ENCODE peak calls at places on chromosomes 5 and 9, in eight cellular contexts. One of them, this sample, is unnamed.

GRCh38 chr5:52898961-52899680 is 90.0 kb upstream of the ITGA2 start:
- DNase-seq in MM.1S: no peak
- DNase-seq in heart right ventricle: no peak
- DNase-seq in naive thymus-derived CD4-positive, alpha-beta T cell: no peak
- DNase-seq in GM23248: no peak
- DNase-seq in breast epithelium: no peak
- DNase-seq in hepatocyte: no peak
- DNase-seq in GM23338: no peak
- DNase-seq in this sample: no peak

GRCh38 chr9:75087279-75087823 is 604 bp downstream of the NMRK1 start:
- DNase-seq in naive thymus-derived CD4-positive, alpha-beta T cell: peak
- DNase-seq in heart right ventricle: no peak
- DNase-seq in GM23338: peak
- DNase-seq in breast epithelium: no peak
- DNase-seq in GM23248: peak
- DNase-seq in MM.1S: peak
- DNase-seq in hepatocyte: peak
- DNase-seq in this sample: peak

GRCh38 chr5:81750308-81751008 is 439 bp downstream of the SSBP2 start:
- DNase-seq in GM23338: peak
- DNase-seq in hepatocyte: peak
- DNase-seq in naive thymus-derived CD4-positive, alpha-beta T cell: peak
- DNase-seq in GM23248: peak
- DNase-seq in MM.1S: peak
- DNase-seq in breast epithelium: peak
- DNase-seq in heart right ventricle: no peak
- DNase-seq in this sample: peak

GRCh38 chr9:134371731-134372130 is 45.5 kb downstream of the RXRA start:
- DNase-seq in GM23248: no peak
- DNase-seq in hepatocyte: no peak
- DNase-seq in breast epithelium: no peak
- DNase-seq in heart right ventricle: peak
- DNase-seq in MM.1S: no peak
- DNase-seq in naive thymus-derived CD4-positive, alpha-beta T cell: no peak
- DNase-seq in GM23338: no peak
- DNase-seq in this sample: peak

GRCh38 chr9:85543196-85543595 is 198.6 kb downstream of the AGTPBP1 start:
- DNase-seq in naive thymus-derived CD4-positive, alpha-beta T cell: no peak
- DNase-seq in breast epithelium: no peak
- DNase-seq in heart right ventricle: no peak
- DNase-seq in MM.1S: no peak
- DNase-seq in GM23338: peak
- DNase-seq in GM23248: no peak
- DNase-seq in hepatocyte: no peak
- DNase-seq in this sample: no peak

GRCh38 chr9:77707696-77708095 is 59.6 kb upstream of the GNA14 start:
- DNase-seq in GM23248: peak
- DNase-seq in breast epithelium: no peak
- DNase-seq in heart right ventricle: no peak
- DNase-seq in GM23338: no peak
- DNase-seq in naive thymus-derived CD4-positive, alpha-beta T cell: no peak
- DNase-seq in MM.1S: no peak
- DNase-seq in hepatocyte: peak
- DNase-seq in this sample: peak

GRCh38 chr9:93254806-93255519 is 71.0 kb downstream of the WNK2 start:
- DNase-seq in hepatocyte: no peak
- DNase-seq in MM.1S: no peak
- DNase-seq in heart right ventricle: no peak
- DNase-seq in naive thymus-derived CD4-positive, alpha-beta T cell: no peak
- DNase-seq in GM23248: no peak
- DNase-seq in breast epithelium: peak
- DNase-seq in GM23338: no peak
- DNase-seq in this sample: peak

GRCh38 chr9:21616082-21616778 is 134.1 kb upstream of the IFNE start:
- DNase-seq in GM23248: peak
- DNase-seq in heart right ventricle: no peak
- DNase-seq in MM.1S: no peak
- DNase-seq in GM23338: no peak
- DNase-seq in breast epithelium: no peak
- DNase-seq in hepatocyte: peak
- DNase-seq in naive thymus-derived CD4-positive, alpha-beta T cell: no peak
- DNase-seq in this sample: no peak

GRCh38 chr9:10704720-10705119 is 91.9 kb upstream of the PTPRD start:
- DNase-seq in GM23248: no peak
- DNase-seq in breast epithelium: no peak
- DNase-seq in naive thymus-derived CD4-positive, alpha-beta T cell: no peak
- DNase-seq in GM23338: peak
- DNase-seq in hepatocyte: peak
- DNase-seq in heart right ventricle: no peak
- DNase-seq in MM.1S: no peak
- DNase-seq in this sample: no peak

GRCh38 chr9:3528466-3528865 is 2.7 kb upstream of the RFX3 start:
- DNase-seq in breast epithelium: no peak
- DNase-seq in naive thymus-derived CD4-positive, alpha-beta T cell: peak
- DNase-seq in MM.1S: no peak
- DNase-seq in GM23248: no peak
- DNase-seq in GM23338: no peak
- DNase-seq in heart right ventricle: no peak
- DNase-seq in hepatocyte: no peak
- DNase-seq in this sample: no peak

GRCh38 chr9:71937898-71938297 is 26.5 kb downstream of the C9orf85 start:
- DNase-seq in GM23248: no peak
- DNase-seq in heart right ventricle: no peak
- DNase-seq in breast epithelium: no peak
- DNase-seq in GM23338: no peak
- DNase-seq in hepatocyte: no peak
- DNase-seq in MM.1S: no peak
- DNase-seq in naive thymus-derived CD4-positive, alpha-beta T cell: no peak
- DNase-seq in this sample: no peak

GRCh38 chr5:56757077-56757476 is 58.3 kb upstream of the MAP3K1 start:
- DNase-seq in breast epithelium: peak
- DNase-seq in MM.1S: no peak
- DNase-seq in hepatocyte: no peak
- DNase-seq in GM23338: no peak
- DNase-seq in GM23248: peak
- DNase-seq in heart right ventricle: no peak
- DNase-seq in naive thymus-derived CD4-positive, alpha-beta T cell: no peak
- DNase-seq in this sample: peak

GRCh38 chr9:6090811-6091210 is 75.4 kb upstream of the RANBP6 start:
- DNase-seq in heart right ventricle: no peak
- DNase-seq in hepatocyte: no peak
- DNase-seq in GM23338: no peak
- DNase-seq in naive thymus-derived CD4-positive, alpha-beta T cell: no peak
- DNase-seq in GM23248: no peak
- DNase-seq in MM.1S: no peak
- DNase-seq in breast epithelium: no peak
- DNase-seq in this sample: no peak

GRCh38 chr9:99176527-99177013 is 45.2 kb downstream of the ALG2 start:
- DNase-seq in naive thymus-derived CD4-positive, alpha-beta T cell: no peak
- DNase-seq in GM23338: no peak
- DNase-seq in MM.1S: no peak
- DNase-seq in heart right ventricle: no peak
- DNase-seq in breast epithelium: no peak
- DNase-seq in hepatocyte: peak
- DNase-seq in GM23248: no peak
- DNase-seq in this sample: no peak

GRCh38 chr9:113715086-113715485 is 161.0 kb upstream of the ZNF618 start:
- DNase-seq in GM23248: peak
- DNase-seq in naive thymus-derived CD4-positive, alpha-beta T cell: no peak
- DNase-seq in breast epithelium: no peak
- DNase-seq in GM23338: no peak
- DNase-seq in hepatocyte: no peak
- DNase-seq in MM.1S: no peak
- DNase-seq in heart right ventricle: no peak
- DNase-seq in this sample: no peak

GRCh38 chr9:137294091-137294683 is 7.9 kb downstream of the NRARP start:
- DNase-seq in GM23338: peak
- DNase-seq in MM.1S: peak
- DNase-seq in hepatocyte: peak
- DNase-seq in breast epithelium: no peak
- DNase-seq in naive thymus-derived CD4-positive, alpha-beta T cell: no peak
- DNase-seq in heart right ventricle: peak
- DNase-seq in GM23248: peak
- DNase-seq in this sample: peak

GRCh38 chr5:14665949-14666741 is 1.6 kb downstream of the OTULIN start:
- DNase-seq in GM23338: peak
- DNase-seq in MM.1S: peak
- DNase-seq in breast epithelium: no peak
- DNase-seq in heart right ventricle: no peak
- DNase-seq in GM23248: peak
- DNase-seq in naive thymus-derived CD4-positive, alpha-beta T cell: peak
- DNase-seq in hepatocyte: peak
- DNase-seq in this sample: no peak

GRCh38 chr9:130780865-130781504 is 54.1 kb upstream of the ABL1 start:
- DNase-seq in GM23338: no peak
- DNase-seq in hepatocyte: peak
- DNase-seq in GM23248: peak
- DNase-seq in heart right ventricle: no peak
- DNase-seq in breast epithelium: no peak
- DNase-seq in MM.1S: no peak
- DNase-seq in naive thymus-derived CD4-positive, alpha-beta T cell: no peak
- DNase-seq in this sample: no peak

DNA sequence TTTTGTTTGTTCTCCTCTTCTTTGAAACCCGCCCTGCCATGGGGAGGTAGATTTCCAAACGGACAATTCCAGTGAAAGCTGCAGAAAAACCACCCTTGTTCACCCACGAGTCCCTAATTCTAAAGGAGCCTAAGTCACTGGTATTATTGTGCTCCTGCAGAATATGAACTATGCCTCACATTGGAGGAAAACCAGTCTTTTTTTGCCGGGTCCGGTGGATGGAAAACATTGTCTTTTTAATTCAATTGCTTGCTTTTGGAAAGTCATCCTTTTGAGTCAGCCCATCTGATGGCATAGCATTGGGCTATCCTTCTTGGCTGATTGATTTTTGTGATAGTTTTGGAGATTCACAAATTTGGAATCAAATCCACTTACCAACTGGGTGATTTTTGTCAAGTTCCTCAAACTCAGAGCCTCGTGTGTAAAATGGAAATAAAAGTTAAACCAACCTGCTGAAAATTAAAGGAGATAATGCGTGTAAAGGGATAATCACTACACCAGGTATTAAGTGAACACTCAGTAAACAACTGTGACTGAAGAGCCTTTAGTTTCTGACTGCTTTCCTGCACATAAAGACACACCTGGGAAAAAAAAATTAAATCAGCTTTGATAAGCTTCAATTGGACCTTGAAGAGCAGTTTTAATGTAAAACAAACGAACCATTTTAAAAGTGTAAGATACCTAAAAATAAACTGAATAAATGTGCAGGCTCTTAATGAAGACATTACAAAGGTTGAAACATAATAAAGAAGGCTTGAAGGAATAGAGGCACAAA is 783 bp upstream of the CCNJL start:
- DNase-seq in GM23248: no peak
- DNase-seq in hepatocyte: no peak
- DNase-seq in naive thymus-derived CD4-positive, alpha-beta T cell: no peak
- DNase-seq in MM.1S: no peak
- DNase-seq in heart right ventricle: no peak
- DNase-seq in GM23338: no peak
- DNase-seq in breast epithelium: no peak
- DNase-seq in this sample: no peak
- H3K27ac ChIP-seq in GM23248: no peak
- H3K27ac ChIP-seq in hepatocyte: peak
- H3K27ac ChIP-seq in naive thymus-derived CD4-positive, alpha-beta T cell: no peak
- H3K27ac ChIP-seq in MM.1S: no peak
- H3K27ac ChIP-seq in heart right ventricle: peak
- H3K27ac ChIP-seq in GM23338: peak
- H3K27ac ChIP-seq in breast epithelium: no peak
- H3K27ac ChIP-seq in this sample: peak

DNA sequence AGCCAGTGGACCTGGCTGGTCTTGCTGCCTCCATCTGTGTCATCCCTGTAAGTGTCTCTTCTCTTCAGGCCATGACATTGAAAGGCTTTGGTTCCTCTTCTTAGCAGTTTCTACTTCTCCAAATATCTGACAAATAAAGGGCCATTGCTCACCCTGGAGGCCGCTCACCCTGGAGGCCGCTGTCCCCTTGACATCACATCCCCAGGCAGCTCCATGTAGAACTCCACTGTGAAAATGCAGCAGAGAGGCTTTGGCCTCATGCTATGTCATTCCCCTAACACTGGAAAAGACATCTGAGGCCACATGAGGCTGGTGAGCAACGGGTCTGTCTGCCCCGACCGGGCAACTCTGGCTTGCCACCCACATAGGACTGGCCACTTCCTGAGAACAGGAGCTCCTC is 55.5 kb downstream of the GADD45G start:
- DNase-seq in GM23248: no peak
- DNase-seq in breast epithelium: no peak
- DNase-seq in MM.1S: no peak
- DNase-seq in GM23338: no peak
- DNase-seq in hepatocyte: no peak
- DNase-seq in heart right ventricle: no peak
- DNase-seq in naive thymus-derived CD4-positive, alpha-beta T cell: no peak
- DNase-seq in this sample: no peak
- H3K27ac ChIP-seq in GM23248: no peak
- H3K27ac ChIP-seq in breast epithelium: no peak
- H3K27ac ChIP-seq in MM.1S: no peak
- H3K27ac ChIP-seq in GM23338: no peak
- H3K27ac ChIP-seq in hepatocyte: no peak
- H3K27ac ChIP-seq in heart right ventricle: peak
- H3K27ac ChIP-seq in naive thymus-derived CD4-positive, alpha-beta T cell: no peak
- H3K27ac ChIP-seq in this sample: peak

DNA sequence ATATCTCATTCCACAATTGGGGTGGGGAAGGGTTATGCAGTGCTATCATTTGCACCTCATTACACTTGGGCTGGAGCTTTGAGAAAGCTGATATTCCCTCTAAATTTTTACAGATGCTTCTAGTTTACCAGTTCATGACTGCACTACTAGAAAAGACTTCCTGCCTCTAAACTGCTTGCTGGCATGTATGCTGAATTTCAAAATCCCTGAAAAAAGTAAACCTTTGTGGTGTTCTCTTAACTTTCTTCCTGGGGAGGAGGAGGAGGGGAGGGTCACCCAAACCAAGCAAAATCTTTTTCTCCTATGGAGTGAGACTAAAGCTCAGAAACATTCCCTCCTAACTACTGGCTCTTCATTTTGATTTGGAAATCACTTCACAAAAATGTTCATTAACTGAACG is 45.1 kb downstream of the BNC2 start:
- DNase-seq in breast epithelium: no peak
- DNase-seq in naive thymus-derived CD4-positive, alpha-beta T cell: no peak
- DNase-seq in GM23248: peak
- DNase-seq in GM23338: no peak
- DNase-seq in heart right ventricle: no peak
- DNase-seq in MM.1S: no peak
- DNase-seq in hepatocyte: no peak
- DNase-seq in this sample: no peak
- H3K27ac ChIP-seq in breast epithelium: peak
- H3K27ac ChIP-seq in naive thymus-derived CD4-positive, alpha-beta T cell: no peak
- H3K27ac ChIP-seq in GM23248: peak
- H3K27ac ChIP-seq in GM23338: peak
- H3K27ac ChIP-seq in heart right ventricle: peak
- H3K27ac ChIP-seq in MM.1S: no peak
- H3K27ac ChIP-seq in hepatocyte: peak
- H3K27ac ChIP-seq in this sample: peak

DNA sequence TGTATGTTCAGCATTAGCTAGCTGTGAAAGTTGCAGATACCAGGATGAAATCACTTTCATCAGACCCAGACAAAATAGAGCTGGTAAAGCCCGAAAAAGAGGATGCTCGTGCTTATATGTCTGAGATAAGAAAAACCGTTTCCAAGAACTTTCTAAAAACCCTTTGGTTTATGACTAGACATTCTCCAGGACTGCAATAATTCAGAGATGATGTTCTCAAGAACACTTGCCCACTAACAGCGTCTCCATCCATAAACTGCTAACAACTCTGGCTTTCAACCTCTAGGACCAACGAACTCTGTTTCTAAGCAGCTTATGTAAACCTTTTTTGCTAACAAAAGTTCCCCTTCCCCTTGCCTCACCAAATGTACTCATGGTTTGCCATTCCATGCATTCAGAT is 8.4 kb upstream of the AMACR start:
- DNase-seq in GM23248: no peak
- DNase-seq in heart right ventricle: no peak
- DNase-seq in MM.1S: no peak
- DNase-seq in breast epithelium: no peak
- DNase-seq in naive thymus-derived CD4-positive, alpha-beta T cell: no peak
- DNase-seq in hepatocyte: no peak
- DNase-seq in GM23338: no peak
- DNase-seq in this sample: no peak
- H3K27ac ChIP-seq in GM23248: no peak
- H3K27ac ChIP-seq in heart right ventricle: no peak
- H3K27ac ChIP-seq in MM.1S: no peak
- H3K27ac ChIP-seq in breast epithelium: no peak
- H3K27ac ChIP-seq in naive thymus-derived CD4-positive, alpha-beta T cell: no peak
- H3K27ac ChIP-seq in hepatocyte: peak
- H3K27ac ChIP-seq in GM23338: no peak
- H3K27ac ChIP-seq in this sample: no peak

This sample was measured in stomach.